ENCODE peak calls at places on chromosomes 2 and 18, in six cellular contexts. X, B, K, N, D and T are unnamed samples.

GRCh38 chr2:80687524-80687923 is 383.0 kb upstream of the LRRTM1 start:
- DNase-seq in X (no peak), B (no peak), K (no peak), N (no peak), D (no peak), T (no peak)

GRCh38 chr2:206202446-206202845 is 42.8 kb downstream of the EEF1B2 start:
- DNase-seq in X (no peak), B (no peak), K (no peak), N (no peak), D (no peak), T (no peak)

GRCh38 chr2:158043181-158043948 is 58.3 kb upstream of the UPP2 start:
- DNase-seq in X (no peak), B (no peak), K (no peak), N (no peak), D (no peak), T (no peak)

GRCh38 chr2:122445003-122445402 is 689.6 kb downstream of the TSN start:
- DNase-seq in X (no peak), B (no peak), K (no peak), N (no peak), D (no peak), T (no peak)

GRCh38 chr2:148875387-148876051 is 492 bp downstream of the KIF5C start:
- DNase-seq in X (peak), B (no peak), K (no peak), N (no peak), D (no peak), T (no peak)

GRCh38 chr2:122112633-122113032 is 357.2 kb downstream of the TSN start:
- DNase-seq in X (no peak), B (no peak), K (no peak), N (no peak), D (no peak), T (no peak)

GRCh38 chr2:199692489-199692888 is 158.5 kb downstream of the FTCDNL1 start:
- DNase-seq in X (no peak), B (no peak), K (no peak), N (no peak), D (no peak), T (no peak)

GRCh38 chr2:137865954-137866540 is 98.2 kb upstream of the HNMT start:
- DNase-seq in X (peak), B (peak), K (peak), N (peak), D (peak), T (no peak)

GRCh38 chr2:57796527-57796926 is 250.1 kb upstream of the VRK2 start:
- DNase-seq in X (peak), B (no peak), K (no peak), N (no peak), D (no peak), T (no peak)

GRCh38 chr2:111121028-111121872 is 536 bp downstream of the BCL2L11 start:
- DNase-seq in X (peak), B (no peak), K (peak), N (no peak), D (peak), T (peak)

GRCh38 chr18:39788395-39788794 is 2166.6 kb upstream of the PIK3C3 start:
- DNase-seq in X (no peak), B (no peak), K (no peak), N (no peak), D (no peak), T (no peak)

GRCh38 chr2:66888791-66889631 is 454.1 kb downstream of the MEIS1 start:
- DNase-seq in X (no peak), B (peak), K (no peak), N (peak), D (no peak), T (no peak)

GRCh38 chr2:236505648-236506047 is 64.0 kb upstream of the ACKR3 start:
- DNase-seq in X (no peak), B (no peak), K (no peak), N (no peak), D (no peak), T (no peak)

GRCh38 chr18:78758496-78758895 is 221.1 kb upstream of the SALL3 start:
- DNase-seq in X (no peak), B (no peak), K (no peak), N (no peak), D (no peak), T (no peak)

GRCh38 chr2:202237787-202238233 is 587 bp downstream of the SUMO1 start:
- DNase-seq in X (no peak), B (no peak), K (peak), N (peak), D (peak), T (peak)

GRCh38 chr2:237178396-237178795 is 92.7 kb downstream of the COPS8 start:
- DNase-seq in X (no peak), B (peak), K (no peak), N (peak), D (no peak), T (no peak)

GRCh38 chr2:71613953-71614925 is 160.9 kb downstream of the DYSF start:
- DNase-seq in X (peak), B (no peak), K (no peak), N (no peak), D (no peak), T (peak)

GRCh38 chr2:12440731-12441130 is 276.0 kb upstream of the TRIB2 start:
- DNase-seq in X (no peak), B (no peak), K (no peak), N (peak), D (no peak), T (no peak)

GRCh38 chr2:54267577-54267976 is 11.5 kb upstream of the TSPYL6 start:
- DNase-seq in X (no peak), B (no peak), K (peak), N (no peak), D (no peak), T (no peak)

GRCh38 chr18:11040823-11041712 is 108.3 kb downstream of the PIEZO2 start:
- DNase-seq in X (peak), B (peak), K (peak), N (peak), D (no peak), T (no peak)

GRCh38 chr18:49247786-49248185 is 212.7 kb downstream of the DYM start:
- DNase-seq in X (no peak), B (no peak), K (peak), N (peak), D (no peak), T (no peak)

GRCh38 chr18:67425724-67426123 is 90.8 kb downstream of the DSEL start:
- DNase-seq in X (no peak), B (peak), K (peak), N (peak), D (no peak), T (no peak)

GRCh38 chr2:5164806-5165525 is 527.2 kb upstream of the SOX11 start:
- DNase-seq in X (no peak), B (peak), K (peak), N (peak), D (no peak), T (no peak)

GRCh38 chr2:71001592-71002570 is 7.2 kb upstream of the TEX261 start:
- DNase-seq in X (peak), B (no peak), K (no peak), N (no peak), D (no peak), T (no peak)

GRCh38 chr18:6850396-6850795 is 120.9 kb downstream of the ARHGAP28 start:
- DNase-seq in X (no peak), B (no peak), K (no peak), N (no peak), D (no peak), T (no peak)

GRCh38 chr2:173401716-173402326 is 47.1 kb downstream of the CDCA7 start:
- DNase-seq in X (peak), B (no peak), K (peak), N (no peak), D (no peak), T (no peak)

GRCh38 chr2:80112790-80113189 is 191.8 kb downstream of the LRRTM1 start:
- DNase-seq in X (no peak), B (no peak), K (no peak), N (no peak), D (no peak), T (no peak)

GRCh38 chr2:59567115-59567514 is 986.3 kb downstream of the BCL11A start:
- DNase-seq in X (peak), B (no peak), K (no peak), N (no peak), D (no peak), T (no peak)

GRCh38 chr2:241855888-241856422 is 2.7 kb downstream of the PDCD1 start:
- DNase-seq in X (no peak), B (no peak), K (no peak), N (no peak), D (no peak), T (peak)

GRCh38 chr2:237923507-237924163 is 43.2 kb upstream of the UBE2F start:
- DNase-seq in X (peak), B (peak), K (peak), N (peak), D (peak), T (peak)

GRCh38 chr18:22563098-22563707 is 145.5 kb upstream of the CTAGE1 start:
- DNase-seq in X (peak), B (peak), K (peak), N (peak), D (no peak), T (no peak)

GRCh38 chr2:153197635-153198386 is 280.8 kb downstream of the RPRM start:
- DNase-seq in X (peak), B (no peak), K (no peak), N (no peak), D (no peak), T (no peak)

GRCh38 chr18:23689031-23689615 is at the start of gene LAMA3:
- DNase-seq in X (peak), B (no peak), K (peak), N (peak), D (no peak), T (peak)
- TF ChIP-seq CTCF in X (peak), B (peak), K (peak), N (peak), D (peak), T (no peak)

DNA sequence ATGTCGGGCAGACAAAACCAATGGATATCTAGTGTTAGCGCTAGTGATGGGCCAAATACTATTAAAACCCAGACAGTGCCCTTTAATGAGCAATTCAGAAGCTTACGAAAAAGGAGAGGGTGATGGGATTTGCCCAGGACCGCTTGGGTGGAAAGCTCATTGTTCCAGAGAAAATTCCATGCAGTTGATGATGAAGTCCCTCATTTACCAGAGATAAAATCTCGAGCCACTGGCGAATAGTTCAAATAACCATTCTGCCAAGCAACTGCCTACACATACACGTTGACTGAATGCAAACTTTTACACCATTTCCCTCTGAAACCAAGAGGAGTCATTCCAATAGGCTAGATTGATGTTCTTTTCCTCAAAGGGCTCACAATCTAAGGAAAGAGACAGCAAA is 73.6 kb upstream of the ARL4C start:
- DNase-seq in X (no peak), B (no peak), K (no peak), N (no peak), D (no peak), T (no peak)
- TF ChIP-seq CTCF in X (no peak), B (no peak), K (no peak), N (no peak), D (no peak), T (no peak)

GRCh38 chr2:219440388-219441256 is 6.0 kb downstream of the SPEG start:
- DNase-seq in X (peak), B (no peak), K (no peak), N (peak), D (no peak), T (no peak)
- TF ChIP-seq CTCF in X (no peak), B (no peak), K (no peak), N (no peak), D (no peak), T (no peak)

GRCh38 chr2:102591646-102592045 is 27.7 kb upstream of the SLC9A2 start:
- DNase-seq in X (no peak), B (no peak), K (no peak), N (no peak), D (no peak), T (no peak)

GRCh38 chr2:102589444-102589843 is 29.9 kb upstream of the SLC9A2 start:
- DNase-seq in X (no peak), B (no peak), K (no peak), N (no peak), D (no peak), T (no peak)

GRCh38 chr2:102588213-102588939 is 31.0 kb upstream of the SLC9A2 start:
- DNase-seq in X (no peak), B (no peak), K (no peak), N (no peak), D (no peak), T (no peak)

GRCh38 chr2:102593516-102593915 is 25.8 kb upstream of the SLC9A2 start:
- DNase-seq in X (no peak), B (no peak), K (no peak), N (no peak), D (no peak), T (no peak)

DNA sequence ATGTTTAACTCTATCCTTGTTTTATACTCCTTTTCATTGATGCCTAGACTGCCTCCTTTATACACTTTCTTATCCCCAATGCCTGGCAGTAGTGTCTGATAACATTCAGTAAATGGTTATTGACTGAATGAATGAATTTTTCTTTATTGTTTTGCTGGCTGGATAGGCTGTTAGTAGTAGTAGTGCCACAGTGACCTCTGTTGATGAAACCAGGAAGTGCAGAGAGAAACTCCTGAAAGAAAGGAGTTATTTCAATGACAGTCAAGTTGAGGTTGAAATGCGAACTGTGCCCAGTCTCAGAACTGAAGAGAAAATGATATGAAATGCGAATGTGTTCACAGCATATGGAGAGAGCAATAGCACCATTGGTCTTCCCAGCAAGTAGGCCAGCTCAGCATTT is 26.8 kb upstream of the SLC9A2 start:
- DNase-seq in X (peak), B (no peak), K (peak), N (no peak), D (no peak), T (no peak)
- TF ChIP-seq CTCF in X (peak), B (peak), K (peak), N (peak), D (peak), T (peak)

GRCh38 chr2:55923091-55923977 is at the start of gene EFEMP1:
- DNase-seq in X (peak), B (no peak), K (peak), N (peak), D (no peak), T (no peak)
- TF ChIP-seq CTCF in X (no peak), B (no peak), K (no peak), N (no peak), D (no peak), T (no peak)

GRCh38 chr2:6370753-6371152 is 495.0 kb downstream of the CMPK2 start:
- DNase-seq in X (no peak), B (no peak), K (no peak), N (peak), D (no peak), T (no peak)

GRCh38 chr2:6369266-6369665 is 496.4 kb downstream of the CMPK2 start:
- DNase-seq in X (no peak), B (no peak), K (no peak), N (no peak), D (no peak), T (no peak)

GRCh38 chr2:6368271-6368670 is 497.4 kb downstream of the CMPK2 start:
- DNase-seq in X (no peak), B (peak), K (no peak), N (peak), D (no peak), T (no peak)

GRCh38 chr2:6372317-6372903 is 493.3 kb downstream of the CMPK2 start:
- DNase-seq in X (no peak), B (peak), K (no peak), N (peak), D (no peak), T (no peak)
- TF ChIP-seq CTCF in X (no peak), B (no peak), K (no peak), N (no peak), D (peak), T (no peak)

GRCh38 chr2:74104839-74105238 is 42.9 kb downstream of the BOLA3 start:
- DNase-seq in X (no peak), B (no peak), K (no peak), N (peak), D (no peak), T (no peak)
- TF ChIP-seq CTCF in X (no peak), B (peak), K (no peak), N (no peak), D (peak), T (peak)

DNA sequence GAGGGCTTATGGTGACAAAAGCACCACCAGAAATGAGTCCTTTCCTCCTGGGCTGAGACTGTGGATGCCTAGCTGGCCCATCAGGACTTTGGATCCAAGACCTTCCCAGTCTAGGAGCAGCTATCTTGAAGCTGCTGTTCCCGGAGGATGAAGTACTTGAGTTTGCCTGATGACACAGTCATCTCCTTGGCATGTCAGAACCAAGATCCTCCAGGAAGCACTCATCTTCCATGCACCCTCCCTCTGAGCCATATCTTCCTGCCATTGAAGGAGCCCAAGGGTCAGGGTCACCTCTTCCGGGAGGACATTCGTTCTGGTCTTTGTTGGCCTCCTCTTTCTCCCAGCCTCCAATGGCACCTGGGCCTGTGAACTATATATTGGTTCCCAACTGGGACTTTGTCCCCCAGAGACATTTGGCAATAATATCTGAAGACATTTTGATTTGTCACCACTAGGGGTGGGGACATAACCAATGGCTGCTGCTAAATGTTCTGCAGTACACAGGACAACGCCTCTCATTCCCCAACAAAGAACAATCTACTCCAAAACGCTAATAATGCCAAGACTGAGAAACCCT is 4.3 kb upstream of the MYO7B start:
- DNase-seq in X (no peak), B (no peak), K (no peak), N (peak), D (no peak), T (no peak)
- TF ChIP-seq CTCF in X (peak), B (no peak), K (no peak), N (no peak), D (peak), T (no peak)

DNA sequence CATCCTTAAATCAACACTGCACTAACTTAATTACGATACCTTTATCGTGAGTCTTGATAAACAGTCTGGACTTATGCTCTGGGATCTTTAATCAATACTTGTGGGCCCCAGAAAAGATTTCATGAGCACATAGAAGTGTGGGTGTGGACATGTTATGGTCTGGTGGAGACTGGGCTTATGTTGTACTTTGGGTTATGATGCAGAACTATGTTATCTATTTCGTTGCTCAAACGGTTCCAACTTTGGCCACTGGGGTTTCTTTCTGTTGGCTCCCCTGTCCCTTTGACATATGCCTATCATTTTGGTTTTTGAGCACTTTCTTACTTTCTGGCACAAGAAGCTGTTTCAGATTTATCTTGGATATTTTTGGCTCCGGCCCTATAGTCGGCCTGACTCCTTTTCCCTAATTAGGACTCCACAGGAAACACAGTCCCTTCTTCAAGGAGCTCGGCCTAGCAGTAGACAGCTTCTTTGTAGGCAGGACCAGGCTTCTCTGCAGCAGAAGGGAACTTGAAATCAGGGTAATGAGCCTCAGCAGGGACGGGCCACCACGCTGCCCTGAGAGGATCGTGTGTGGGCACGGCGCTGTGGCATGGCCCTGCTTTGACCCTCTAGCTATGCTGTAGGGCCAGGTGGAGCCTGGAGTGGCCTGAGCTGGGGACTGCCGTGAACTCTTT is 54.6 kb upstream of the TXNDC2 start:
- DNase-seq in X (peak), B (no peak), K (no peak), N (no peak), D (no peak), T (no peak)
- TF ChIP-seq CTCF in X (peak), B (no peak), K (no peak), N (no peak), D (no peak), T (no peak)